ENCODE peak calls at places on chromosomes 12 and 14, in nine cellular contexts. One of them, this sample, is unnamed.
A peak's percentile ranks its signal among the peaks of the same experiment; 100 is the strongest.

GRCh38 chr14:101735453-101735852 is 26.1 kb upstream of the PPP2R5C start:
- DNase-seq in tibial artery: no peak
- DNase-seq in neural progenitor cell: no peak
- DNase-seq in astrocyte of the spinal cord: no peak
- DNase-seq in sigmoid colon: no peak
- DNase-seq in A549: no peak
- DNase-seq in ovary: no peak
- DNase-seq in SJSA1: no peak
- DNase-seq in thoracic aorta: no peak
- DNase-seq in this sample: no peak

GRCh38 chr12:62133440-62133839 is 126.8 kb upstream of the USP15 start:
- DNase-seq in tibial artery: no peak
- DNase-seq in neural progenitor cell: no peak
- DNase-seq in astrocyte of the spinal cord: no peak
- DNase-seq in sigmoid colon: no peak
- DNase-seq in A549: no peak
- DNase-seq in ovary: no peak
- DNase-seq in SJSA1: no peak
- DNase-seq in thoracic aorta: no peak
- DNase-seq in this sample: no peak

GRCh38 chr12:99712281-99712680 is 64.7 kb downstream of the GARIN6 start:
- DNase-seq in tibial artery: no peak
- DNase-seq in neural progenitor cell: no peak
- DNase-seq in astrocyte of the spinal cord: no peak
- DNase-seq in sigmoid colon: no peak
- DNase-seq in A549: no peak
- DNase-seq in ovary: no peak
- DNase-seq in SJSA1: peak; percentile 72
- DNase-seq in thoracic aorta: no peak
- DNase-seq in this sample: no peak

GRCh38 chr14:79246200-79246599 is 965.1 kb downstream of the DIO2 start:
- DNase-seq in tibial artery: no peak
- DNase-seq in neural progenitor cell: no peak
- DNase-seq in astrocyte of the spinal cord: no peak
- DNase-seq in sigmoid colon: no peak
- DNase-seq in A549: no peak
- DNase-seq in ovary: no peak
- DNase-seq in SJSA1: no peak
- DNase-seq in thoracic aorta: no peak
- DNase-seq in this sample: no peak

GRCh38 chr14:60647081-60647836 is 2.0 kb downstream of the SIX1 start:
- DNase-seq in tibial artery: peak; percentile 75
- DNase-seq in neural progenitor cell: peak; percentile 80
- DNase-seq in astrocyte of the spinal cord: peak; percentile 61
- DNase-seq in sigmoid colon: no peak
- DNase-seq in A549: peak; percentile 54
- DNase-seq in ovary: no peak
- DNase-seq in SJSA1: peak; percentile 45
- DNase-seq in thoracic aorta: no peak
- DNase-seq in this sample: peak; percentile 76

GRCh38 chr12:14256555-14257169 is 108.8 kb upstream of the ATF7IP start:
- DNase-seq in tibial artery: peak; percentile 84
- DNase-seq in neural progenitor cell: peak; percentile 77
- DNase-seq in astrocyte of the spinal cord: peak; percentile 88
- DNase-seq in sigmoid colon: peak; percentile 90
- DNase-seq in A549: peak; percentile 87
- DNase-seq in ovary: peak; percentile 69
- DNase-seq in SJSA1: no peak
- DNase-seq in thoracic aorta: peak; percentile 31
- DNase-seq in this sample: peak; percentile 63

GRCh38 chr12:67720383-67720856 is 71.9 kb downstream of the DYRK2 start:
- DNase-seq in tibial artery: no peak
- DNase-seq in neural progenitor cell: no peak
- DNase-seq in astrocyte of the spinal cord: peak; percentile 64
- DNase-seq in sigmoid colon: peak; percentile 67
- DNase-seq in A549: peak; percentile 53
- DNase-seq in ovary: no peak
- DNase-seq in SJSA1: no peak
- DNase-seq in thoracic aorta: no peak
- DNase-seq in this sample: no peak

GRCh38 chr12:92411687-92412086 is 266.0 kb upstream of the BTG1 start:
- DNase-seq in tibial artery: no peak
- DNase-seq in neural progenitor cell: no peak
- DNase-seq in astrocyte of the spinal cord: no peak
- DNase-seq in sigmoid colon: no peak
- DNase-seq in A549: no peak
- DNase-seq in ovary: no peak
- DNase-seq in SJSA1: no peak
- DNase-seq in thoracic aorta: no peak
- DNase-seq in this sample: no peak

GRCh38 chr14:102183922-102184677 is 44.4 kb downstream of the WDR20 start:
- DNase-seq in tibial artery: no peak
- DNase-seq in neural progenitor cell: peak; percentile 19
- DNase-seq in astrocyte of the spinal cord: no peak
- DNase-seq in sigmoid colon: peak; percentile 3
- DNase-seq in A549: no peak
- DNase-seq in ovary: no peak
- DNase-seq in SJSA1: no peak
- DNase-seq in thoracic aorta: no peak
- DNase-seq in this sample: no peak

GRCh38 chr14:65168840-65169239 is 66.5 kb upstream of the MAX start:
- DNase-seq in tibial artery: no peak
- DNase-seq in neural progenitor cell: no peak
- DNase-seq in astrocyte of the spinal cord: no peak
- DNase-seq in sigmoid colon: no peak
- DNase-seq in A549: no peak
- DNase-seq in ovary: no peak
- DNase-seq in SJSA1: no peak
- DNase-seq in thoracic aorta: no peak
- DNase-seq in this sample: no peak

GRCh38 chr14:65169351-65169750 is 67.0 kb upstream of the MAX start:
- DNase-seq in tibial artery: no peak
- DNase-seq in neural progenitor cell: no peak
- DNase-seq in astrocyte of the spinal cord: peak; percentile 63
- DNase-seq in sigmoid colon: no peak
- DNase-seq in A549: no peak
- DNase-seq in ovary: no peak
- DNase-seq in SJSA1: peak; percentile 2
- DNase-seq in thoracic aorta: no peak
- DNase-seq in this sample: no peak

GRCh38 chr14:65170768-65171251 is 68.5 kb upstream of the MAX start:
- DNase-seq in tibial artery: no peak
- DNase-seq in neural progenitor cell: peak; percentile 74
- DNase-seq in astrocyte of the spinal cord: peak; percentile 80
- DNase-seq in sigmoid colon: no peak
- DNase-seq in A549: peak; percentile 57
- DNase-seq in ovary: no peak
- DNase-seq in SJSA1: no peak
- DNase-seq in thoracic aorta: no peak
- DNase-seq in this sample: no peak

GRCh38 chr14:65167072-65167645 is 64.8 kb upstream of the MAX start:
- DNase-seq in tibial artery: no peak
- DNase-seq in neural progenitor cell: no peak
- DNase-seq in astrocyte of the spinal cord: no peak
- DNase-seq in sigmoid colon: no peak
- DNase-seq in A549: peak; percentile 44
- DNase-seq in ovary: no peak
- DNase-seq in SJSA1: no peak
- DNase-seq in thoracic aorta: no peak
- DNase-seq in this sample: no peak

DNA sequence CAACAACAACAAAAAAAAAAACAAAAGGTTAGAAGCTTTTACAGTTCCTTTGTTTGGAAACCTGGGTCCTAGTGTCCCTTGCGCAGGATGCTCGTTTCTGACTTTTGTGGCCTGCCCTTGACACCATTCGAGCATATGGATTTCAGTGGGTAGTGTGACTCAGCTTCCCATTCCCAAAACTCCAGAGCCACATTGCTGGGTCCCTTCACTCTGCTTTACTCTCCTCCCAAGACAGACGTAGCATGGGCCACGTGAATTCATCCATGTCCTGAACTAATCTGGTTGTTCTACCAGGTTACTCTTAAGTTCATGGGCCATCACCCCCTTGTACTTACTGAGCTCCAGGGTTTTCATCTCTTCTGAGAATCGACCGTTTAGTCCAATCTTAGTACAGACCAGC is 68.0 kb upstream of the MAX start:
- DNase-seq in tibial artery: no peak
- DNase-seq in neural progenitor cell: no peak
- DNase-seq in astrocyte of the spinal cord: no peak
- DNase-seq in sigmoid colon: no peak
- DNase-seq in A549: no peak
- DNase-seq in ovary: no peak
- DNase-seq in SJSA1: no peak
- DNase-seq in thoracic aorta: no peak
- DNase-seq in this sample: no peak
- H3K4me3 ChIP-seq in tibial artery: no peak overlapping the region
- H3K4me3 ChIP-seq in neural progenitor cell: no peak overlapping the region
- H3K4me3 ChIP-seq in astrocyte of the spinal cord: no peak overlapping the region
- H3K4me3 ChIP-seq in sigmoid colon: no peak overlapping the region
- H3K4me3 ChIP-seq in A549: peak overlapping the region; percentile 42
- H3K4me3 ChIP-seq in ovary: no peak overlapping the region
- H3K4me3 ChIP-seq in SJSA1: no peak overlapping the region
- H3K4me3 ChIP-seq in thoracic aorta: peak overlapping the region; percentile 50
- H3K4me3 ChIP-seq in this sample: no peak overlapping the region

GRCh38 chr12:27330846-27331245 is 1.8 kb upstream of the BMAL2 start:
- DNase-seq in tibial artery: no peak
- DNase-seq in neural progenitor cell: no peak
- DNase-seq in astrocyte of the spinal cord: no peak
- DNase-seq in sigmoid colon: no peak
- DNase-seq in A549: no peak
- DNase-seq in ovary: no peak
- DNase-seq in SJSA1: no peak
- DNase-seq in thoracic aorta: no peak
- DNase-seq in this sample: peak; percentile 6

GRCh38 chr12:27333311-27334009 is 824 bp downstream of the BMAL2 start:
- DNase-seq in tibial artery: peak; percentile 41
- DNase-seq in neural progenitor cell: peak; percentile 43
- DNase-seq in astrocyte of the spinal cord: no peak
- DNase-seq in sigmoid colon: peak; percentile 67
- DNase-seq in A549: no peak
- DNase-seq in ovary: peak; percentile 19
- DNase-seq in SJSA1: peak; percentile 28
- DNase-seq in thoracic aorta: no peak
- DNase-seq in this sample: peak; percentile 8

GRCh38 chr12:27332407-27333310 is at the start of gene BMAL2:
- DNase-seq in tibial artery: no peak
- DNase-seq in neural progenitor cell: peak; percentile 85
- DNase-seq in astrocyte of the spinal cord: peak; percentile 65
- DNase-seq in sigmoid colon: no peak
- DNase-seq in A549: peak; percentile 29
- DNase-seq in ovary: peak; percentile 21
- DNase-seq in SJSA1: peak; percentile 48
- DNase-seq in thoracic aorta: no peak
- DNase-seq in this sample: no peak

GRCh38 chr12:27331299-27331926 is 1.2 kb upstream of the BMAL2 start:
- DNase-seq in tibial artery: no peak
- DNase-seq in neural progenitor cell: no peak
- DNase-seq in astrocyte of the spinal cord: peak; percentile 96
- DNase-seq in sigmoid colon: no peak
- DNase-seq in A549: peak; percentile 83
- DNase-seq in ovary: no peak
- DNase-seq in SJSA1: peak; percentile 82
- DNase-seq in thoracic aorta: no peak
- DNase-seq in this sample: peak; percentile 25

DNA sequence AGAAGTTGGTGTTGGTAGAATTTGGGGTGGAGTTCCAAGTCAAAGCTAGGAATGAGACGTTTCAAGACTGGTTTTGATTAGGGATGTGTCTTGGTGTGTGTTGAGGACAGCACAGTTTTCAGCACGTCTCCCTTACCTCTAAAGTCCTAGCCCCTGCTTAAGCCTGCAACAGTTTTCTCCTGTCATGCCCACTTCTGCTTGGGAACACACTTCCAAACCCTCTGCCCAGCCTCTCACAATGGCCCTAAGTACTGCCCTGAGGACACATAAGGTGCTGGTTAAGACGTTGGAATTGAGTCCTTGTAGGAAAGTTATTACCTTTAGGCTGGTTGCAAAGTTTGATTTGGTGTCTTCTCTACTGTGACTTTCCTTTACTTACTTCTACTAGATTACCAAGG is 710 bp upstream of the BMAL2 start:
- DNase-seq in tibial artery: no peak
- DNase-seq in neural progenitor cell: no peak
- DNase-seq in astrocyte of the spinal cord: peak; percentile 32
- DNase-seq in sigmoid colon: no peak
- DNase-seq in A549: no peak
- DNase-seq in ovary: no peak
- DNase-seq in SJSA1: peak; percentile 34
- DNase-seq in thoracic aorta: no peak
- DNase-seq in this sample: no peak
- H3K4me3 ChIP-seq in tibial artery: peak overlapping the region; percentile 66
- H3K4me3 ChIP-seq in neural progenitor cell: peak overlapping the region; percentile 76
- H3K4me3 ChIP-seq in astrocyte of the spinal cord: peak overlapping the region; percentile 66
- H3K4me3 ChIP-seq in sigmoid colon: no peak overlapping the region
- H3K4me3 ChIP-seq in A549: peak overlapping the region; percentile 77
- H3K4me3 ChIP-seq in ovary: no peak overlapping the region
- H3K4me3 ChIP-seq in SJSA1: peak overlapping the region; percentile 87
- H3K4me3 ChIP-seq in thoracic aorta: peak overlapping the region; percentile 76
- H3K4me3 ChIP-seq in this sample: no peak overlapping the region

GRCh38 chr12:57242329-57242690 is 8.7 kb downstream of the STAC3 start:
- DNase-seq in tibial artery: no peak
- DNase-seq in neural progenitor cell: no peak
- DNase-seq in astrocyte of the spinal cord: no peak
- DNase-seq in sigmoid colon: peak; percentile 71
- DNase-seq in A549: no peak
- DNase-seq in ovary: no peak
- DNase-seq in SJSA1: no peak
- DNase-seq in thoracic aorta: no peak
- DNase-seq in this sample: peak; percentile 58
- H3K4me3 ChIP-seq in tibial artery: peak overlapping the region; percentile 33
- H3K4me3 ChIP-seq in neural progenitor cell: peak overlapping the region; percentile 60
- H3K4me3 ChIP-seq in astrocyte of the spinal cord: no peak overlapping the region
- H3K4me3 ChIP-seq in sigmoid colon: no peak overlapping the region
- H3K4me3 ChIP-seq in A549: peak overlapping the region; percentile 48
- H3K4me3 ChIP-seq in ovary: no peak overlapping the region
- H3K4me3 ChIP-seq in SJSA1: no peak overlapping the region
- H3K4me3 ChIP-seq in thoracic aorta: peak overlapping the region; percentile 63
- H3K4me3 ChIP-seq in this sample: peak overlapping the region; percentile 24

DNA sequence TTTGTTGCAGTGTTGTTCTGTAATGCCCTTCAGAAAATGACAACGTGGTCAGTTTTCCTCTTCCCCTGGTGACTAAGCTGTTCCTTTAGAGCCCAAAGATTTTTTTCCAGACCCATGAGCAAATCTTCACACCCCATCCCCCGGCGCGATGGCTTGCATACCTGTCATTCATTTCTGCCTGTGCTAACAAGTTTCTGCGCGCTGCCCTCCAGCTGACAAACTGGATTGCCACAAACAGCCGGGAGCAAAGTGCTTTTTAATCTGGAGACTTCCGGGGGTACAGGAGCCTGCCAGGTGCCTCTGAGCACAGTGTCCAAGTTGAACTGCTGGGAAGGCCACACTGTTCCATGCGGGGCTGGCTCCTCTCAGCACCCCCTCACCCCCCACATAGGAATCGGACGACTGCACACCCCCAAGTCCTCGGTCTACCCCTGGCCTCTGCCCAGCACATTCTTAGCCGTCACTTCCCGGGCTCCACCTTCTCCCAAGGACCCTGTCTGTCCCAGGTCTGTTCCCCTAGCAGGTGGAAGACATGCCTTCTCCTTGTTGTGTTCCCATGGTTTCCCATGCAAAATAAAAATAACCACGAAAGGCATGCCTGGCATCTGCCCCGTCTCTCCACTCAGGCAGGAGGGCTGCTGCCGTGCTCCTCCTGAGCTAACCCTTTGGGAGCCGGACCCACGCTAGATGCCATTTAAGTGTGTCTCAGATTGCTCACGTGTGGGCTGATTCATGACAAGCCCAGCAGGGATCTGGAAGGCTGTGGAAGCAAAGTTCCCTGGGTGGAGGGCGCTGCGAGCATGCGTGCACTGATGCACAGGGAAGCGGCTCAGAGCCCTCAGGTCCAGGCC is 14.1 kb downstream of the RILPL1 start:
- DNase-seq in tibial artery: peak; percentile 39
- DNase-seq in neural progenitor cell: no peak
- DNase-seq in astrocyte of the spinal cord: peak; percentile 90
- DNase-seq in sigmoid colon: no peak
- DNase-seq in A549: peak; percentile 64
- DNase-seq in ovary: no peak
- DNase-seq in SJSA1: no peak
- DNase-seq in thoracic aorta: peak; percentile 47
- DNase-seq in this sample: peak; percentile 83
- H3K4me3 ChIP-seq in tibial artery: peak overlapping the region; percentile 23
- H3K4me3 ChIP-seq in neural progenitor cell: no peak overlapping the region
- H3K4me3 ChIP-seq in astrocyte of the spinal cord: no peak overlapping the region
- H3K4me3 ChIP-seq in sigmoid colon: no peak overlapping the region
- H3K4me3 ChIP-seq in A549: no peak overlapping the region
- H3K4me3 ChIP-seq in ovary: no peak overlapping the region
- H3K4me3 ChIP-seq in SJSA1: no peak overlapping the region
- H3K4me3 ChIP-seq in thoracic aorta: peak overlapping the region; percentile 57
- H3K4me3 ChIP-seq in this sample: no peak overlapping the region

This sample was measured in prostate gland.